ENCODE peak calls at places on chromosomes 6 and 20, in eight cellular contexts. U, E, O, B, C, M, Q and J are unnamed samples.

GRCh38 chr6:108803982-108804490 is 44.2 kb upstream of the ARMC2 start:
- DNase-seq in U (no peak), E (no peak), O (no peak), B (no peak), C (no peak), M (no peak), Q (no peak), J (no peak)

GRCh38 chr20:13546497-13547131 is 92.1 kb downstream of the TASP1 start:
- DNase-seq in U (peak), E (peak), O (peak), B (peak), C (peak), M (peak), Q (peak), J (peak)

GRCh38 chr6:44800171-44800671 is 412.7 kb downstream of the CDC5L start:
- DNase-seq in U (no peak), E (no peak), O (no peak), B (no peak), C (no peak), M (peak), Q (no peak), J (no peak)

GRCh38 chr6:124795879-124796838 is 166.1 kb upstream of the RNF217 start:
- DNase-seq in U (no peak), E (no peak), O (no peak), B (no peak), C (no peak), M (peak), Q (peak), J (peak)

GRCh38 chr6:25315778-25316177 is 36.6 kb downstream of the CARMIL1 start:
- DNase-seq in U (no peak), E (no peak), O (no peak), B (no peak), C (no peak), M (no peak), Q (no peak), J (no peak)

GRCh38 chr6:7773322-7773721 is 47.4 kb downstream of the BMP6 start:
- DNase-seq in U (no peak), E (no peak), O (no peak), B (no peak), C (no peak), M (no peak), Q (no peak), J (no peak)

GRCh38 chr6:36333889-36334288 is 2.8 kb downstream of the BNIP5 start:
- DNase-seq in U (no peak), E (no peak), O (no peak), B (no peak), C (no peak), M (no peak), Q (no peak), J (no peak)

GRCh38 chr6:67634199-67634598 is 1000.9 kb upstream of the ADGRB3 start:
- DNase-seq in U (no peak), E (no peak), O (peak), B (no peak), C (no peak), M (no peak), Q (no peak), J (no peak)

GRCh38 chr6:27667651-27668441 is 194.9 kb upstream of the ZNF184 start:
- DNase-seq in U (no peak), E (no peak), O (no peak), B (no peak), C (no peak), M (peak), Q (no peak), J (peak)

GRCh38 chr20:38932457-38933120 is 6.4 kb downstream of the FAM83D start:
- DNase-seq in U (no peak), E (no peak), O (no peak), B (no peak), C (no peak), M (peak), Q (no peak), J (peak)

GRCh38 chr6:49949062-49949461 is 14.9 kb downstream of the DEFB114 start:
- DNase-seq in U (no peak), E (no peak), O (no peak), B (no peak), C (no peak), M (no peak), Q (no peak), J (peak)